ENCODE peak calls at places on chromosomes 3 and 15, in four cellular contexts. One of them, this sample, is unnamed.

GRCh38 chr3:30695302-30696061 is 89.1 kb downstream of the TGFBR2 start:
- DNase-seq in HepG2: no peak
- DNase-seq in HCT116: no peak
- DNase-seq in SK-N-SH: no peak
- DNase-seq in this sample: no peak

GRCh38 chr3:38031022-38031994 is 1.9 kb upstream of the PLCD1 start:
- DNase-seq in HCT116: peak
- DNase-seq in HepG2: no peak
- DNase-seq in SK-N-SH: no peak
- DNase-seq in this sample: no peak

GRCh38 chr3:36991923-36992805 is 767 bp downstream of the EPM2AIP1 start:
- DNase-seq in HCT116: no peak
- DNase-seq in HepG2: peak
- DNase-seq in SK-N-SH: no peak
- DNase-seq in this sample: no peak

GRCh38 chr3:130834476-130834875 is 59.4 kb upstream of the ATP2C1 start:
- DNase-seq in HepG2: no peak
- DNase-seq in HCT116: no peak
- DNase-seq in SK-N-SH: no peak
- DNase-seq in this sample: no peak

GRCh38 chr3:10442151-10442795 is 63.1 kb downstream of the ATP2B2 start:
- DNase-seq in HCT116: no peak
- DNase-seq in HepG2: no peak
- DNase-seq in SK-N-SH: no peak
- DNase-seq in this sample: no peak

GRCh38 chr3:50502584-50503423 is 630 bp downstream of the CACNA2D2 start:
- DNase-seq in HepG2: no peak
- DNase-seq in SK-N-SH: peak
- DNase-seq in HCT116: no peak
- DNase-seq in this sample: no peak

GRCh38 chr3:39809181-39809994 is at the start of gene MYRIP:
- DNase-seq in SK-N-SH: peak
- DNase-seq in HepG2: peak
- DNase-seq in HCT116: no peak
- DNase-seq in this sample: peak

GRCh38 chr15:69119016-69119415 is 41.4 kb upstream of the GLCE start:
- DNase-seq in HepG2: no peak
- DNase-seq in HCT116: no peak
- DNase-seq in SK-N-SH: no peak
- DNase-seq in this sample: no peak

GRCh38 chr3:17431004-17431403 is 311.4 kb downstream of the TBC1D5 start:
- DNase-seq in HepG2: peak
- DNase-seq in SK-N-SH: peak
- DNase-seq in HCT116: peak
- DNase-seq in this sample: peak

GRCh38 chr3:64063207-64063981 is 40.1 kb upstream of the PSMD6 start:
- DNase-seq in SK-N-SH: no peak
- DNase-seq in HepG2: no peak
- DNase-seq in HCT116: no peak
- DNase-seq in this sample: no peak

DNA sequence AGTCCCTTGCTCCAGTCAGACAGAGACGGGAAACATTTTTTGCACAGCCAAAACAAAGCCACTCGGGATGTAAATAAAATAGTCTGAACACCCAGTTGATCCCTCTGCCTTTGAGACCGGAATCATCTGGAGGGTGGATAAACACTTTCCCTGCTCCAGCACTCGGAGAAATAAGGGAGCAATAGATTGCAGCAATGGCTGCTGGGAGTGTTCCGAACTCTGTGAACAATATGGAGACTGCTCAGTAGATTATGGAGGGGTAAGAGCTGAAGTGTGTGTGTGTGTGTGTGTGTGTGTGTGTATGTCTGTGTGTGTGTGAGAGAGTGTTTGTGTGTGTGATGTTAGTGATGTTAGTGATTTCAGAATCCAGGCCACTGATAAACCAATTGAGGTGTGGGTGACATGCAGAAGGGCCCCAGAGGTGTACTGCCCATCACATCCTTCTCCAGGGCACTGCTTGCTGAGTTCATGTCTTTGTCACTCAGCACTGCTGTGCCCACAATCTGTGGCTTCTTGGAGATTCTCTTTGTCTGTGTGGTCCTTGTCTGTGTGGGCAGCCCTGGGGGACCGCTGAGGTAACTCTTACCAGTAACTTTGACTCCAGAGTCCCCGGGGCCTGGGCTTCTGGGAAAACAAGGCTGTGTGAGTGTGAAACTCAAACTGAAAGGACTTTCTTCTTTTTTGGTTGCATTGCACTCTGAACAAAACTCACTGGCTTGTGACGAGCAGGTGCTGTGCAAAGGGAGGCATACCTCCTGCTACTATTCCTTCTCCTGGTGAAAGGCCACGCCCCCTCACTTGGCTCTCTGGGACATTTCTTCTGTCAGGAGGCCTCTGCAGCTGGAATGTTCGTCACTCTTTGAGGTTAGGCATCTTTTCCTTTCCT is 23.0 kb downstream of the CRYGS start:
- DNase-seq in HCT116: no peak
- DNase-seq in HepG2: no peak
- DNase-seq in SK-N-SH: no peak
- DNase-seq in this sample: no peak
- H2AFZ ChIP-seq in HCT116: no peak
- H2AFZ ChIP-seq in HepG2: peak
- H2AFZ ChIP-seq in SK-N-SH: no peak
- H2AFZ ChIP-seq in this sample: no peak

DNA sequence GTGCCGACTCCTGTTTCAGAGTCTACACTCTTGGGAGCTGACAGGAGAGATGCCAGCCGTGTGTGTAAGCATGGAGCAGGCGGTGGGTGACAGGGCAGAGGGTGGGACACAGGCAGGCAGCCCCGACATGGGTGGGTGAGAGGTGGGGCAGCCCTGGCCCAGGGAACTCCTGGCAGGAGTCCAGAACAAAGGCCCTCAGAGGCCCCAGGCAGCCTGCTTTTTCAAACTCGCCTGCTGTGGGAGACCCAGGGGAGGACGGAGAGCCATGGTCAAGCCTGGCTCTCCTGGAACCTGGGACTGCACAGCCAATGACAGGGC is 29.3 kb upstream of the SLC41A3 start:
- DNase-seq in HCT116: no peak
- DNase-seq in HepG2: no peak
- DNase-seq in SK-N-SH: no peak
- DNase-seq in this sample: no peak
- TF ChIP-seq MAX in HCT116: no peak
- TF ChIP-seq MAX in HepG2: no peak
- TF ChIP-seq MAX in SK-N-SH: no peak
- TF ChIP-seq MAX in this sample: no peak

DNA sequence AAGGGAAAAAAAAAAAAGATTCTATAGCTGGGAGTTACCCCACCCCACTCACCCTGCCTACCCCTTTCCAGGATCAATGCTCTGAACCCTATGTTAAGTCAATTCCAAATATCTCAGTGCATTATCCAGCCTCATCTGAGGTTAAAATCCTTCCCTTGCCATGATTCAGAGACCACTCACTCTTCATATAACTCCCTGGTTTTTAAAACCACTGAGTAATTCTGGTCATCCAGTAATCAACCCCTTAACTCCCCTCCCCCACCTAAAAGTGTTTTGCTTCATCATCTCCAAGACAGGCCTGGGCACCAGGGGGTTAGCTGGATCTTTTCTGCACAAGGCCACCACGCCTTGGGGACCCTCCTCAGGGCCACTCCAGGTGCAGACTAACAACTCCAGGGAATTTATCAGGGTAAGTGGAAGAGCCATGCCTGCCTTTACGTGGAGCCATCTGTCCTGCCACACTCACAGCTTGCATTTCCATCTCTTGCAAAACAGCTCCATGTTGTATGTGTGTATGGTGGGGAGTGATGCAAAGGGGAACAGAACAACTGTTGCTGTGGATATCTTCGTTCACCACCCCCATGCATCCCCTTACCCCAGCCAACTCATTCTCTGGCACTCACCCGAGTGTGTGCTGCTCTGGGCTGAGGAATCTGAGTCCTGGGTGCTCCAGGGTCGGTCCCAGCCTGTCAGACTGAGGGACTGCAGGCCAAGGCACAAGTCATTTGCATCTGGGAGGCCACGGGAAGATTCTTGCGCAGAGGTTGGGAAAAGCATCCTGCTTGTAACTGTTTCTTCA is 30.7 kb upstream of the RPS17 start:
- DNase-seq in HCT116: no peak
- DNase-seq in SK-N-SH: peak
- DNase-seq in HepG2: no peak
- DNase-seq in this sample: no peak
- H2AFZ ChIP-seq in HCT116: no peak
- H2AFZ ChIP-seq in SK-N-SH: peak
- H2AFZ ChIP-seq in HepG2: no peak
- H2AFZ ChIP-seq in this sample: no peak

GRCh38 chr15:31270767-31271166 is 55.9 kb upstream of the KLF13 start:
- DNase-seq in HCT116: no peak
- DNase-seq in SK-N-SH: peak
- DNase-seq in HepG2: no peak
- DNase-seq in this sample: no peak

GRCh38 chr15:31271224-31271635 is 55.4 kb upstream of the KLF13 start:
- DNase-seq in HepG2: no peak
- DNase-seq in HCT116: no peak
- DNase-seq in SK-N-SH: no peak
- DNase-seq in this sample: no peak

GRCh38 chr15:31271706-31272557 is 54.7 kb upstream of the KLF13 start:
- DNase-seq in HepG2: no peak
- DNase-seq in SK-N-SH: peak
- DNase-seq in HCT116: no peak
- DNase-seq in this sample: no peak

GRCh38 chr15:31268911-31269784 is 57.5 kb upstream of the KLF13 start:
- DNase-seq in HepG2: no peak
- DNase-seq in HCT116: no peak
- DNase-seq in SK-N-SH: no peak
- DNase-seq in this sample: no peak

DNA sequence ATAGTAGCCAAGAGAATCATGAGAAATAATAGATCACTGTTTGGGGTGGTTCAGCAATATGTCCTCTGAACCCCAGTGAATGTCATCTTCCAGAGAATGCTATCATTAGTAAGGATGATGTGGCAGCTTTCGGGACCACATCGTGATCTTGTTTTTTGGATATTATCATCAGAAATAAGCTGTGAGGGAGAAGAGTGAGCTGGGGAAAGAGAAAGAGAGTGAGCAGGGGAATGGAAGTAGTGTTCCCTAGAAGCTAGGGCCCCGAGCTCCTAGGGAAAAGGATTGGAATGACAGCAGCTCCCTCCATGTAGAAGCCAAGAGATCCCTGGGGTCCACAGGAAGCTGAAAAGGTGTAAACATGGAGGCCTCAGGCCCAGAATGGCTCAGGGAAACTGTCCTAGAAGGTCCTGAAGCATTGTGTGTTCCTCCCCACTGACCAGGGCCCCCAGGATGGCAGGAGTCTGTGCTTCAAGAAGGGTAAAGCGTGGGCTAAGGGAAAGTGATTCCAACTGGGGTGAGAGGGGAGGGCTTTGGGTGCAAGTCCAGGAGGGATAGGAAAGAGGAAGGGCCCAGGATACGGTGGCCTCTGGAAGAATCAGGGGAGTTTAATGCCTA is 56.6 kb upstream of the KLF13 start:
- DNase-seq in HepG2: no peak
- DNase-seq in SK-N-SH: no peak
- DNase-seq in HCT116: no peak
- DNase-seq in this sample: no peak
- TF ChIP-seq MAX in HepG2: no peak
- TF ChIP-seq MAX in SK-N-SH: no peak
- TF ChIP-seq MAX in HCT116: no peak
- TF ChIP-seq MAX in this sample: no peak

GRCh38 chr3:184715943-184716651 is 4.2 kb upstream of the MAGEF1 start:
- DNase-seq in HepG2: no peak
- DNase-seq in SK-N-SH: no peak
- DNase-seq in HCT116: no peak
- DNase-seq in this sample: no peak
- H2AFZ ChIP-seq in HepG2: no peak
- H2AFZ ChIP-seq in SK-N-SH: no peak
- H2AFZ ChIP-seq in HCT116: no peak
- H2AFZ ChIP-seq in this sample: no peak

DNA sequence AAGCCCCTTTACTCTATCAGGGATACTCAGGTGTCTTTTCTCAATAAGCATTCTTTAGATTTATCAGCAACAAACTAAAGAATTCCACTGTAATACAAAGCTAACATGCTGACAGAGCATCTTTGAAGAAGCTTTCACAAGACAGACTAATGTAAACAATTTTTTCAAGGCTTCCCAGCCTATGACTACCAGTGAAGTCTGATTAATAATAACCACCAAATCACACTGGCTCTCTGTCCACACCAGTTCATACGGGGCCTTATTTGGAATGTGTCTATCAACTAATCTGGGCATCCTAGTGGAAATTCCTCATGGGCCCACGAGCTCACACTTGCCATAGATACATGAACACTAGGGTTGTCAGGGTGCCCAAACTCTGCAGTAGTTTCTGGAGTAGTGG is 84.5 kb downstream of the EFL1 start:
- DNase-seq in HepG2: no peak
- DNase-seq in HCT116: no peak
- DNase-seq in SK-N-SH: no peak
- DNase-seq in this sample: no peak
- TF ChIP-seq MAX in HepG2: no peak
- TF ChIP-seq MAX in HCT116: no peak
- TF ChIP-seq MAX in SK-N-SH: no peak
- TF ChIP-seq MAX in this sample: no peak